ENCODE peak calls at places on chromosomes 7 and 10, in four cellular contexts. K is PC-3, Z is brain microvascular endothelial cell, V is retinal pigment epithelial cell. H is an unnamed sample.

GRCh38 chr7:40137563-40137962 is 2.8 kb downstream of the SUGCT start:
- DNase-seq in V (no peak), Z (no peak), K (no peak), H (no peak)

GRCh38 chr7:20306499-20306946 is 24.2 kb upstream of the ITGB8 start:
- DNase-seq in V (no peak), Z (peak), K (no peak), H (no peak)

GRCh38 chr7:79553811-79554555 is 100.5 kb upstream of the MAGI2 start:
- DNase-seq in K (peak), Z (peak), V (no peak), H (no peak)

GRCh38 chr7:102425639-102426267 is 7.6 kb upstream of the ORAI2 start:
- DNase-seq in K (no peak), V (no peak), Z (no peak), H (peak)

GRCh38 chr10:127906548-127907377 is at the start of gene PTPRE:
- DNase-seq in Z (no peak), K (peak), V (no peak), H (no peak)

GRCh38 chr7:50502001-50502684 is 52.0 kb upstream of the FIGNL1 start:
- DNase-seq in V (peak), Z (peak), K (peak), H (no peak)

GRCh38 chr10:28171468-28172235 is 131.2 kb downstream of the MPP7 start:
- DNase-seq in Z (no peak), K (no peak), V (no peak), H (no peak)

GRCh38 chr10:11434323-11434722 is 177.1 kb downstream of the USP6NL start:
- DNase-seq in Z (no peak), V (no peak), K (no peak), H (no peak)

GRCh38 chr7:70406419-70407189 is 725.3 kb upstream of the GALNT17 start:
- DNase-seq in K (no peak), V (no peak), Z (no peak), H (no peak)

GRCh38 chr10:7833210-7833609 is 14.9 kb downstream of the TAF3 start:
- DNase-seq in K (no peak), Z (no peak), V (no peak), H (no peak)

GRCh38 chr7:12895296-12895695 is 207.9 kb downstream of the ARL4A start:
- DNase-seq in V (no peak), K (no peak), Z (no peak), H (no peak)

GRCh38 chr7:159137906-159138305 is 6.8 kb downstream of the VIPR2 start:
- DNase-seq in Z (no peak), V (no peak), K (no peak), H (no peak)

GRCh38 chr10:36096571-36096970 is 454.5 kb upstream of the FZD8 start:
- DNase-seq in Z (peak), V (no peak), K (peak), H (no peak)

GRCh38 chr7:114806590-114807167 is 115.2 kb upstream of the MDFIC start:
- DNase-seq in Z (peak), K (no peak), V (peak), H (no peak)

GRCh38 chr10:52741851-52742250 is 30.7 kb downstream of the MBL2 start:
- DNase-seq in K (no peak), V (no peak), Z (no peak), H (no peak)

GRCh38 chr7:50650057-50650664 is 85.0 kb upstream of the DDC start:
- DNase-seq in K (no peak), Z (no peak), V (no peak), H (no peak)

GRCh38 chr10:49254556-49255318 is 44.2 kb upstream of the C10orf71 start:
- DNase-seq in K (no peak), V (no peak), Z (no peak), H (no peak)

GRCh38 chr10:78299861-78300453 is 266.3 kb downstream of the RPS24 start:
- DNase-seq in Z (no peak), K (no peak), V (no peak), H (no peak)

GRCh38 chr7:116525913-116526857 is 1.3 kb downstream of the CAV1 start:
- DNase-seq in Z (peak), V (no peak), K (peak), H (no peak)

GRCh38 chr7:150992833-150993302 is 2.1 kb downstream of the NOS3 start:
- DNase-seq in Z (no peak), K (no peak), V (no peak), H (no peak)

GRCh38 chr7:73810991-73811360 is 19.8 kb upstream of the CLDN4 start:
- DNase-seq in V (no peak), Z (no peak), K (no peak), H (no peak)

GRCh38 chr10:1632141-1632540 is 105.2 kb downstream of the ADARB2 start:
- DNase-seq in K (no peak), V (no peak), Z (no peak), H (no peak)

GRCh38 chr10:107443817-107444216 is 279.3 kb upstream of the SORCS1 start:
- DNase-seq in V (no peak), Z (no peak), K (no peak), H (no peak)

GRCh38 chr7:107501593-107501992 is 31.7 kb downstream of the GPR22 start:
- DNase-seq in K (peak), V (peak), Z (peak), H (no peak)

GRCh38 chr7:139567647-139568345 is 44.3 kb downstream of the CLEC2L start:
- DNase-seq in V (no peak), Z (no peak), K (no peak), H (no peak)

GRCh38 chr10:91796332-91797076 is 1.7 kb upstream of the TNKS2 start:
- DNase-seq in K (peak), V (no peak), Z (no peak), H (no peak)

GRCh38 chr10:75430000-75430763 is 1.2 kb upstream of the LRMDA start:
- DNase-seq in K (no peak), Z (no peak), V (no peak), H (no peak)

GRCh38 chr7:132547806-132548205 is 28.5 kb downstream of the PLXNA4 start:
- DNase-seq in V (no peak), Z (no peak), K (no peak), H (no peak)

DNA sequence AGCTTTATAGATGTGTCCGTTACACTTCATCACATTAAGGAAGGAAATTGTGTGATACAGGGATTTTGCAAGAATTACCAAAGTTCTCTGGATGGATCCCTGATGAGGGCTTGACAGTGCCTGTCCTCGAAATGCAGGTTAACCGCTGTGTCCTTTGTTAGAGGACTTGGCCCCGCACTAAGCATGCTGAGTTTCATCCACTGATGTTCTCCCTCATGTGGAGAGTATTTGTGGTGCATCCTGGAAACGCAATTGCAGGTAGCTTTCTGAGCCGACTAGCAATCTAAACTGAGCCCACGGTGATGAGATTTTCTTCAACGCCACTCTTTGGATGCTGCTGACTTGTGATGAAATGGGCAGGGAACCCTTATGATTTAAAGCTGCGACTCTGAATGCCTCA is 71.9 kb upstream of the STK17A start:
- DNase-seq in K (peak), Z (no peak), V (no peak), H (no peak)
- TF ChIP-seq CTCF in K (peak), Z (peak), V (peak), H (no peak)

GRCh38 chr7:48307041-48307714 is 135.9 kb downstream of the ABCA13 start:
- DNase-seq in Z (no peak), K (peak), V (no peak), H (no peak)
- TF ChIP-seq CTCF in Z (no peak), K (no peak), V (no peak), H (no peak)

DNA sequence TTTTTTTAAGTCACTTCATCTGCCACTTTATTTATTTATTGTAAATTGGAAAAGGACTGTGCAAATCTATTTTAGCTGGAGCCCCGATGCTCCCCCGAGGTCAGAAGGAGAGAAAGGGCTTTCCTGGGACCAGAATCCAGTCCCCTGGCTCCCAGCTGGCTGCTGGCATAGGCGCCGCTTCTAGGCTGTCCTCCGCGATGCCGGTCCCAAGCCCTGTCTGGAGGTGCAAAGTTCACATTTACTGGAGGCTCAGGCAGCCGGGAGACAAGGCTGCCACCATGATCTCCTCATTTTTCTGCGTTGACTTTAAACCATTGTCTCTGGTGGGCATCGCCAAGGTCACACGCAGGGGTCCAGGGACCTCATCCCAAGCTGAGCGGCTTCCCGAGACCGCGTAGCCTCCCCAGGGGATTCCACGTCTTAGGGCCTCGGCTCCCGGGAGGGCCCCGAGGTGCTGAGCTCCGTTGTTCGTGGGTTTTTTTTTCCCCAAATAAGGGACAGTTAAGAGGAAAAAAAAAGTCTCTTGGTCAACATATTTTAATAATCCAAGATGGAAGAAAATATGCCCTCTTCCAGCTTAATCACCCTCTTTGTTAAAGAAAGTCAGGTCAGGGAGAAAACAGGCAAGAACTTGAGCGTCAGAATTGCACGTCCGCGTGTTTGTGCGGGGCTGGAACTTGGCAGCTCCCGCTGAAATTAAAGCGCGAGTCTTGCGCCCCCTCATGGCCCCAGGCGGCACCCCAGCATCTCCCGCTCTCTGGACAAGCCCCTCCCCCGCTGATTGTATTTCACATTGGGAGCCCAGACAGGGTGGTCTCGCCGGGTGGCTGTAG is 11.9 kb downstream of the RGR start:
- DNase-seq in Z (peak), K (no peak), V (peak), H (no peak)
- TF ChIP-seq CTCF in Z (peak), K (peak), V (peak), H (peak)

GRCh38 chr10:114453576-114453975 is 49.3 kb upstream of the AFAP1L2 start:
- DNase-seq in V (no peak), Z (no peak), K (no peak), H (no peak)

GRCh38 chr10:114458216-114458615 is 53.9 kb upstream of the AFAP1L2 start:
- DNase-seq in Z (no peak), K (no peak), V (no peak), H (no peak)

GRCh38 chr10:114458955-114459354 is 54.7 kb upstream of the AFAP1L2 start:
- DNase-seq in K (peak), V (no peak), Z (peak), H (no peak)
- TF ChIP-seq CTCF in K (peak), V (peak), Z (peak), H (no peak)

GRCh38 chr7:127766831-127767489 is 115.0 kb downstream of the SND1 start:
- DNase-seq in Z (no peak), K (no peak), V (no peak), H (no peak)
- TF ChIP-seq CTCF in Z (no peak), K (no peak), V (no peak), H (no peak)

GRCh38 chr10:101781984-101782810 is 1.0 kb downstream of the NPM3 start:
- DNase-seq in V (no peak), K (no peak), Z (no peak), H (no peak)

GRCh38 chr10:101780187-101780817 is 2.9 kb downstream of the NPM3 start:
- DNase-seq in Z (no peak), K (no peak), V (no peak), H (no peak)

GRCh38 chr10:101781655-101781983 is 1.6 kb downstream of the NPM3 start:
- DNase-seq in V (no peak), Z (no peak), K (no peak), H (no peak)

GRCh38 chr10:101779544-101780186 is 3.6 kb downstream of the NPM3 start:
- DNase-seq in Z (peak), V (no peak), K (peak), H (peak)

DNA sequence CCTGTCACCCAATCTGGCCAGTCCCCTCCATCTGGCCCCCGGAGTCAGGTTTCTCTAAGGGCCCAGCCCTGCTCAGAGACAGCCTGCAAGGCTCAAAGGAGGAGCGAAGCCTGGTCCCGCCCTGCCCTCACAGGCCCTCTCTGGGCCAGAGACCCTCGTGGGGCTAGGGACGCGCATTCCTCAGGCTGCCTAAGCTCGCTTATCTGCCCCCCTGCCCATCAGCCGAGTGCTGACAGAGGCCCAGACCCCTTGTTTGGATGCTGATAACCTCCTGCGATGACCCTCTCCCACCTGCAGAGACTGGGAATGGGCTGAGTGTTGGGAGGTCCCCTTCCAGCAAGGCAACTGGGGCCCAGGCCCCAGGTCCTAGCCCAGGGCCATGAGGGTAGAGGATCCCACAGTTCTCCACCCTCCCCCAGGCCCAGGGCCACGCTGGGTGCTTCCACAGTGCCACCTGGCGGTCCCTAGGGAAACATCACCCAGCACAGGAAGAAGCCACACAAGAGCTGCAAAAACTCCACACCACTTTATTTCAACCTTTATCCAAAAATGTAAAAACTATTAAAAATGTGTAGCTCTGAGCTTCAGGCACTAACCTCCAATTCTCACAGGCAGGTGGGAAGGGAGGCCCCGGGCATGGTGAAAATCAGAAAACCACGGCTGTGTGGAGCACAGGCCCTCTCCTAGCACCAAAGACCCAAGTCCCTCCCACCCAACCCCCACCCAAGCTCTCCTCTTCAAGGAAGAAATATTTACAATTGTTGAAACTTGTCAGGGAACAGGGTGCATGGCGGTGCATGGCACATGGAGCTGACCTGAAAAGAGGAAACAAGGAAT is 2.2 kb downstream of the NPM3 start:
- DNase-seq in V (no peak), K (peak), Z (peak), H (peak)
- TF ChIP-seq CTCF in V (peak), K (peak), Z (peak), H (peak)

GRCh38 chr7:6453737-6454136 is 6.0 kb upstream of the DAGLB start:
- DNase-seq in V (peak), Z (peak), K (peak), H (no peak)
- TF ChIP-seq CTCF in V (no peak), Z (no peak), K (peak), H (no peak)

GRCh38 chr10:93749218-93749799 is 8.4 kb upstream of the LGI1 start:
- DNase-seq in K (no peak), V (no peak), Z (no peak), H (no peak)

GRCh38 chr10:93741367-93741766 is 16.4 kb upstream of the LGI1 start:
- DNase-seq in Z (no peak), V (no peak), K (no peak), H (no peak)

GRCh38 chr10:93746844-93747284 is 10.9 kb upstream of the LGI1 start:
- DNase-seq in K (peak), Z (peak), V (peak), H (no peak)

GRCh38 chr10:93742633-93743349 is 14.9 kb upstream of the LGI1 start:
- DNase-seq in Z (no peak), K (peak), V (no peak), H (no peak)

GRCh38 chr10:93745411-93746065 is 12.2 kb upstream of the LGI1 start:
- DNase-seq in K (peak), Z (no peak), V (no peak), H (peak)
- TF ChIP-seq CTCF in K (peak), Z (peak), V (peak), H (peak)

GRCh38 chr7:963236-964078 is 9.0 kb upstream of the ADAP1 start:
- DNase-seq in V (no peak), Z (no peak), K (no peak), H (no peak)
- TF ChIP-seq CTCF in V (no peak), Z (no peak), K (no peak), H (no peak)

H was measured in D721Med.